ENCODE peak calls at places on chromosomes 16 and 17, in nine cellular contexts. One of them, this sample, is unnamed.

GRCh38 chr17:75642221-75643032 is 9.2 kb downstream of the SMIM5 start:
- DNase-seq in C1 segment of cervical spinal cord: no peak
- DNase-seq in naive thymus-derived CD8-positive, alpha-beta T cell: no peak
- DNase-seq in left cardiac atrium: no peak
- DNase-seq in posterior cingulate gyrus: no peak
- DNase-seq in NCI-H460: no peak
- DNase-seq in NCI-H446 treated with DMSO at 0.1 percent for 48 hours: no peak
- DNase-seq in mucosa of descending colon: peak; percentile 71
- DNase-seq in ACHN: peak; percentile 19
- DNase-seq in this sample: no peak

GRCh38 chr17:71978435-71978834 is 142.4 kb upstream of the SOX9 start:
- DNase-seq in left cardiac atrium: no peak
- DNase-seq in NCI-H460: no peak
- DNase-seq in ACHN: no peak
- DNase-seq in C1 segment of cervical spinal cord: no peak
- DNase-seq in mucosa of descending colon: no peak
- DNase-seq in posterior cingulate gyrus: no peak
- DNase-seq in NCI-H446 treated with DMSO at 0.1 percent for 48 hours: no peak
- DNase-seq in naive thymus-derived CD8-positive, alpha-beta T cell: no peak
- DNase-seq in this sample: no peak

GRCh38 chr16:48622456-48623303 is 12.7 kb upstream of the N4BP1 start:
- DNase-seq in C1 segment of cervical spinal cord: no peak
- DNase-seq in ACHN: no peak
- DNase-seq in naive thymus-derived CD8-positive, alpha-beta T cell: no peak
- DNase-seq in left cardiac atrium: no peak
- DNase-seq in NCI-H446 treated with DMSO at 0.1 percent for 48 hours: no peak
- DNase-seq in mucosa of descending colon: no peak
- DNase-seq in posterior cingulate gyrus: no peak
- DNase-seq in NCI-H460: no peak
- DNase-seq in this sample: no peak

GRCh38 chr16:70649300-70649699 is 2.9 kb downstream of the IL34 start:
- DNase-seq in C1 segment of cervical spinal cord: no peak
- DNase-seq in posterior cingulate gyrus: no peak
- DNase-seq in left cardiac atrium: no peak
- DNase-seq in naive thymus-derived CD8-positive, alpha-beta T cell: no peak
- DNase-seq in ACHN: no peak
- DNase-seq in NCI-H460: no peak
- DNase-seq in mucosa of descending colon: no peak
- DNase-seq in NCI-H446 treated with DMSO at 0.1 percent for 48 hours: no peak
- DNase-seq in this sample: no peak

GRCh38 chr16:70737377-70738082 is 51.7 kb upstream of the MTSS2 start:
- DNase-seq in naive thymus-derived CD8-positive, alpha-beta T cell: peak; percentile 65
- DNase-seq in NCI-H460: no peak
- DNase-seq in posterior cingulate gyrus: peak; percentile 50
- DNase-seq in C1 segment of cervical spinal cord: peak; percentile 51
- DNase-seq in NCI-H446 treated with DMSO at 0.1 percent for 48 hours: no peak
- DNase-seq in mucosa of descending colon: peak; percentile 76
- DNase-seq in left cardiac atrium: peak; percentile 73
- DNase-seq in ACHN: no peak
- DNase-seq in this sample: no peak

GRCh38 chr16:68417711-68418301 is 30.5 kb downstream of the SMPD3 start:
- DNase-seq in posterior cingulate gyrus: no peak
- DNase-seq in mucosa of descending colon: peak; percentile 87
- DNase-seq in C1 segment of cervical spinal cord: no peak
- DNase-seq in NCI-H446 treated with DMSO at 0.1 percent for 48 hours: peak; percentile 1
- DNase-seq in left cardiac atrium: peak; percentile 35
- DNase-seq in ACHN: no peak
- DNase-seq in NCI-H460: no peak
- DNase-seq in naive thymus-derived CD8-positive, alpha-beta T cell: peak; percentile 44
- DNase-seq in this sample: no peak

GRCh38 chr16:75559564-75560372 is 3.7 kb upstream of the TMEM231 start:
- DNase-seq in ACHN: no peak
- DNase-seq in posterior cingulate gyrus: no peak
- DNase-seq in left cardiac atrium: no peak
- DNase-seq in naive thymus-derived CD8-positive, alpha-beta T cell: no peak
- DNase-seq in NCI-H446 treated with DMSO at 0.1 percent for 48 hours: no peak
- DNase-seq in mucosa of descending colon: no peak
- DNase-seq in C1 segment of cervical spinal cord: no peak
- DNase-seq in NCI-H460: no peak
- DNase-seq in this sample: no peak

GRCh38 chr16:28606291-28607115 is 3.3 kb downstream of the SULT1A1 start:
- DNase-seq in naive thymus-derived CD8-positive, alpha-beta T cell: no peak
- DNase-seq in C1 segment of cervical spinal cord: no peak
- DNase-seq in left cardiac atrium: no peak
- DNase-seq in posterior cingulate gyrus: no peak
- DNase-seq in ACHN: no peak
- DNase-seq in mucosa of descending colon: peak; percentile 60
- DNase-seq in NCI-H446 treated with DMSO at 0.1 percent for 48 hours: no peak
- DNase-seq in NCI-H460: no peak
- DNase-seq in this sample: no peak

GRCh38 chr17:73189417-73190099 is 3.3 kb upstream of the COG1 start:
- DNase-seq in ACHN: peak; percentile 67
- DNase-seq in naive thymus-derived CD8-positive, alpha-beta T cell: no peak
- DNase-seq in left cardiac atrium: no peak
- DNase-seq in NCI-H446 treated with DMSO at 0.1 percent for 48 hours: peak; percentile 49
- DNase-seq in mucosa of descending colon: no peak
- DNase-seq in C1 segment of cervical spinal cord: peak; percentile 10
- DNase-seq in posterior cingulate gyrus: no peak
- DNase-seq in NCI-H460: no peak
- DNase-seq in this sample: peak; percentile 80

GRCh38 chr17:41812176-41813038 is at the start of gene FKBP10:
- DNase-seq in NCI-H446 treated with DMSO at 0.1 percent for 48 hours: no peak
- DNase-seq in NCI-H460: peak; percentile 70
- DNase-seq in ACHN: peak; percentile 89
- DNase-seq in naive thymus-derived CD8-positive, alpha-beta T cell: no peak
- DNase-seq in C1 segment of cervical spinal cord: peak; percentile 75
- DNase-seq in mucosa of descending colon: peak; percentile 68
- DNase-seq in posterior cingulate gyrus: no peak
- DNase-seq in left cardiac atrium: peak; percentile 83
- DNase-seq in this sample: peak; percentile 94

GRCh38 chr16:8552487-8553221 is 37.7 kb downstream of the TMEM114 start:
- DNase-seq in naive thymus-derived CD8-positive, alpha-beta T cell: no peak
- DNase-seq in NCI-H460: no peak
- DNase-seq in NCI-H446 treated with DMSO at 0.1 percent for 48 hours: no peak
- DNase-seq in C1 segment of cervical spinal cord: no peak
- DNase-seq in posterior cingulate gyrus: no peak
- DNase-seq in left cardiac atrium: no peak
- DNase-seq in ACHN: no peak
- DNase-seq in mucosa of descending colon: no peak
- DNase-seq in this sample: no peak

GRCh38 chr17:60390881-60391418 is 983 bp downstream of the USP32 start:
- DNase-seq in left cardiac atrium: peak; percentile 28
- DNase-seq in naive thymus-derived CD8-positive, alpha-beta T cell: peak; percentile 6
- DNase-seq in C1 segment of cervical spinal cord: peak; percentile 71
- DNase-seq in NCI-H460: no peak
- DNase-seq in ACHN: peak; percentile 56
- DNase-seq in mucosa of descending colon: no peak
- DNase-seq in NCI-H446 treated with DMSO at 0.1 percent for 48 hours: peak; percentile 12
- DNase-seq in posterior cingulate gyrus: no peak
- DNase-seq in this sample: peak; percentile 45

GRCh38 chr16:88700636-88701482 is 5.3 kb downstream of the RNF166 start:
- DNase-seq in left cardiac atrium: peak; percentile 94
- DNase-seq in C1 segment of cervical spinal cord: peak; percentile 80
- DNase-seq in mucosa of descending colon: peak; percentile 98
- DNase-seq in posterior cingulate gyrus: peak; percentile 53
- DNase-seq in ACHN: no peak
- DNase-seq in NCI-H446 treated with DMSO at 0.1 percent for 48 hours: no peak
- DNase-seq in naive thymus-derived CD8-positive, alpha-beta T cell: peak; percentile 83
- DNase-seq in NCI-H460: no peak
- DNase-seq in this sample: no peak

GRCh38 chr17:79925242-79925957 is 86.2 kb upstream of the CBX4 start:
- DNase-seq in NCI-H446 treated with DMSO at 0.1 percent for 48 hours: no peak
- DNase-seq in mucosa of descending colon: peak; percentile 88
- DNase-seq in NCI-H460: peak; percentile 60
- DNase-seq in C1 segment of cervical spinal cord: peak; percentile 74
- DNase-seq in left cardiac atrium: peak; percentile 77
- DNase-seq in naive thymus-derived CD8-positive, alpha-beta T cell: no peak
- DNase-seq in ACHN: peak; percentile 50
- DNase-seq in posterior cingulate gyrus: no peak
- DNase-seq in this sample: peak; percentile 69

GRCh38 chr16:31873556-31874353 is at the start of gene ZNF267:
- DNase-seq in mucosa of descending colon: peak; percentile 94
- DNase-seq in NCI-H446 treated with DMSO at 0.1 percent for 48 hours: peak; percentile 76
- DNase-seq in ACHN: peak; percentile 96
- DNase-seq in left cardiac atrium: peak; percentile 97
- DNase-seq in naive thymus-derived CD8-positive, alpha-beta T cell: peak; percentile 84
- DNase-seq in posterior cingulate gyrus: peak; percentile 89
- DNase-seq in C1 segment of cervical spinal cord: peak; percentile 87
- DNase-seq in NCI-H460: peak; percentile 93
- DNase-seq in this sample: peak; percentile 91

GRCh38 chr16:65991149-65991701 is 375.3 kb upstream of the CDH5 start:
- DNase-seq in C1 segment of cervical spinal cord: no peak
- DNase-seq in left cardiac atrium: no peak
- DNase-seq in mucosa of descending colon: no peak
- DNase-seq in NCI-H446 treated with DMSO at 0.1 percent for 48 hours: no peak
- DNase-seq in naive thymus-derived CD8-positive, alpha-beta T cell: no peak
- DNase-seq in ACHN: no peak
- DNase-seq in posterior cingulate gyrus: no peak
- DNase-seq in NCI-H460: no peak
- DNase-seq in this sample: no peak

GRCh38 chr16:68079616-68080344 is 5.4 kb upstream of the NFATC3 start:
- DNase-seq in posterior cingulate gyrus: no peak
- DNase-seq in C1 segment of cervical spinal cord: peak; percentile 42
- DNase-seq in left cardiac atrium: peak; percentile 82
- DNase-seq in NCI-H446 treated with DMSO at 0.1 percent for 48 hours: no peak
- DNase-seq in mucosa of descending colon: peak; percentile 92
- DNase-seq in naive thymus-derived CD8-positive, alpha-beta T cell: peak; percentile 32
- DNase-seq in NCI-H460: no peak
- DNase-seq in ACHN: no peak
- DNase-seq in this sample: no peak

GRCh38 chr16:29745853-29746345 is at the start of gene C16orf54:
- DNase-seq in ACHN: no peak
- DNase-seq in C1 segment of cervical spinal cord: peak; percentile 37
- DNase-seq in naive thymus-derived CD8-positive, alpha-beta T cell: peak; percentile 81
- DNase-seq in NCI-H446 treated with DMSO at 0.1 percent for 48 hours: no peak
- DNase-seq in posterior cingulate gyrus: no peak
- DNase-seq in left cardiac atrium: peak; percentile 58
- DNase-seq in mucosa of descending colon: peak; percentile 94
- DNase-seq in NCI-H460: no peak
- DNase-seq in this sample: no peak

GRCh38 chr17:59962739-59963318 is 1.7 kb downstream of the RNFT1 start:
- DNase-seq in naive thymus-derived CD8-positive, alpha-beta T cell: no peak
- DNase-seq in C1 segment of cervical spinal cord: no peak
- DNase-seq in posterior cingulate gyrus: no peak
- DNase-seq in left cardiac atrium: no peak
- DNase-seq in mucosa of descending colon: no peak
- DNase-seq in NCI-H446 treated with DMSO at 0.1 percent for 48 hours: no peak
- DNase-seq in ACHN: no peak
- DNase-seq in NCI-H460: no peak
- DNase-seq in this sample: no peak

GRCh38 chr16:87939562-87940423 is 3.5 kb upstream of the CA5A start:
- DNase-seq in left cardiac atrium: no peak
- DNase-seq in posterior cingulate gyrus: no peak
- DNase-seq in naive thymus-derived CD8-positive, alpha-beta T cell: no peak
- DNase-seq in ACHN: no peak
- DNase-seq in NCI-H446 treated with DMSO at 0.1 percent for 48 hours: no peak
- DNase-seq in C1 segment of cervical spinal cord: no peak
- DNase-seq in NCI-H460: no peak
- DNase-seq in mucosa of descending colon: no peak
- DNase-seq in this sample: no peak